ENCODE peak calls at places on chromosomes 2 and 18, in five cellular contexts. O is lower leg skin, J is A549, C is GM12892, V is heart left ventricle. F is an unnamed sample.

GRCh38 chr18:54261894-54262293 is 7.4 kb upstream of the POLI start:
- DNase-seq in C (no peak), V (no peak), O (no peak), J (no peak), F (no peak)

GRCh38 chr18:22844184-22844583 is 88.9 kb upstream of the RBBP8 start:
- DNase-seq in O (no peak), J (peak), V (no peak), C (no peak), F (no peak)

GRCh38 chr2:25215948-25216679 is 47.7 kb upstream of the POMC start:
- DNase-seq in J (peak), O (peak), C (peak), V (peak), F (no peak)

GRCh38 chr2:35365859-35366258 is 989.7 kb upstream of the CRIM1 start:
- DNase-seq in V (no peak), O (no peak), C (no peak), J (peak), F (peak)

GRCh38 chr2:148687543-148687942 is 43.0 kb downstream of the EPC2 start:
- DNase-seq in V (no peak), J (no peak), C (no peak), O (no peak), F (no peak)

GRCh38 chr2:85987266-85988178 is 98.7 kb upstream of the ST3GAL5 start:
- DNase-seq in J (no peak), O (no peak), V (peak), C (no peak), F (no peak)

GRCh38 chr2:151361674-151362380 is 4.4 kb downstream of the TNFAIP6 start:
- DNase-seq in C (no peak), J (peak), O (no peak), V (no peak), F (no peak)

GRCh38 chr2:84991404-84992151 is 20.6 kb downstream of the KCMF1 start:
- DNase-seq in J (peak), V (no peak), C (no peak), O (no peak), F (no peak)

GRCh38 chr2:96156011-96156820 is 11.0 kb upstream of the DUSP2 start:
- DNase-seq in C (no peak), O (no peak), V (peak), J (no peak), F (no peak)

GRCh38 chr2:96158554-96158940 is 13.3 kb upstream of the DUSP2 start:
- DNase-seq in O (no peak), J (no peak), C (no peak), V (peak), F (no peak)

GRCh38 chr2:96159084-96159830 is 14.0 kb upstream of the DUSP2 start:
- DNase-seq in V (peak), O (no peak), J (no peak), C (no peak), F (no peak)

GRCh38 chr2:96156926-96157648 is 11.8 kb upstream of the DUSP2 start:
- DNase-seq in C (no peak), O (no peak), V (peak), J (no peak), F (no peak)

DNA sequence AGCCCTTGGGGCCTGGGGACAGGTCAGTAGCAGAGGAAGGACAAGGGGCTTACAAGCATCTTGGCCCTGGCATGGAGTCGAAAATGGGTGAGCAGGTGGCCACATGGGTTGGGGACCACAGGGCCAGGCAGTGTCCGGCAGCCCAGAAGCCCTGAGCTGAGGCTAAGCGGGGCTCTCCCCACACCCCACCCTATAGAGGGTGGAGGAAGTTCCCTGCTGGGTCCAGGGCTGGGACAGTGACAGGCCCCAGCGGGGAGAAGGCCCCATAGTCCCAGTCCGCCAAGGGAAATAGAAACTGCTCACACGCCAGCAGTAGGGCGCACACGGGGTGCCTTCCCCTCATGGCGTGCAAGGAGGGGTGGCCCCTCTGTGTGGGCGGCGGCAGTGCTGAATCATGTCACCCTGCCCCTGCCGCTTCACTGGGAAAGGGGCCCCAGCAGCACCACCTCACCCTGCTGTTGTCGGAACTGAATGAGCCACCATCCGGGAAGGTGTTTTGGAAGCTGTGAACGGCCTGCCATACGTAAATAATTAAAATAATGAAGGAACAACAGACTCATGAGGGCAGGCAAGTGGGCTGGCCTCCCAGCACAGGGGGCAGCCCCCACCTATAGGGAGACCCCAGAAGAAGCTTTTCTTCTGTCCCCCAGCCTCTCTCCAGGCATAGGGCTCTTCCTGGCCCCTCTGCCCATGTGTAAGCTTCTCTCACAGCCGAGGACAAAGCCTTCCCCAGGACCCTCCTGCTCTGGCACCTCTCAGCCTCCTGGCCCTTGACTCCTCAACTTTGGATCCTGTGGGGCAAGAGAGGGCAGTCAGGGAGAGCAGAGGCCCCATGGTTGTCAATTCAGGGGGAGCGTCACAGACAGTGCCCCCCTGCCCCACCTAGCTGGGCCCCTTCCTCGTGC is 12.7 kb upstream of the DUSP2 start:
- DNase-seq in O (no peak), C (peak), J (no peak), V (peak), F (no peak)
- TF ChIP-seq POLR2A in O (no peak), C (peak), J (no peak), V (no peak), F (no peak)

GRCh38 chr18:74595425-74595824 is 2.2 kb upstream of the ZNF407 start:
- DNase-seq in O (no peak), J (no peak), V (no peak), C (no peak), F (no peak)

GRCh38 chr18:74598350-74599001 is 806 bp downstream of the ZNF407 start:
- DNase-seq in J (peak), O (peak), C (peak), V (peak), F (no peak)

GRCh38 chr18:74596959-74597661 is 560 bp upstream of the ZNF407 start:
- DNase-seq in J (peak), C (peak), O (peak), V (peak), F (no peak)

GRCh38 chr18:74597662-74598349 is at the start of gene ZNF407:
- DNase-seq in C (peak), V (peak), J (peak), O (peak), F (peak)
- TF ChIP-seq POLR2A in C (peak), V (no peak), J (no peak), O (peak), F (no peak)

GRCh38 chr18:33116376-33116775 is 324.1 kb downstream of the CCDC178 start:
- DNase-seq in V (no peak), O (no peak), C (no peak), J (peak), F (no peak)
- TF ChIP-seq POLR2A in V (no peak), O (no peak), C (no peak), J (no peak), F (no peak)

GRCh38 chr2:205570641-205571040 is 111.7 kb upstream of the NRP2 start:
- DNase-seq in J (no peak), V (no peak), O (no peak), C (no peak), F (no peak)
- TF ChIP-seq POLR2A in J (no peak), V (no peak), O (no peak), C (no peak), F (no peak)

GRCh38 chr2:204544961-204545860 is at the start of gene PARD3B:
- DNase-seq in C (no peak), J (peak), V (peak), O (peak), F (peak)
- TF ChIP-seq POLR2A in C (no peak), J (peak), V (no peak), O (no peak), F (peak)

GRCh38 chr2:113118263-113118657 is 9.1 kb upstream of the IL1RN start:
- DNase-seq in O (no peak), J (no peak), C (no peak), V (no peak), F (no peak)
- TF ChIP-seq POLR2A in O (no peak), J (no peak), C (no peak), V (no peak), F (no peak)

GRCh38 chr2:113889471-113890252 is at the start of gene ACTR3:
- DNase-seq in J (peak), C (peak), V (peak), O (peak), F (peak)
- TF ChIP-seq POLR2A in J (peak), C (peak), V (peak), O (peak), F (peak)

GRCh38 chr2:144358979-144359541 is 160.9 kb downstream of the ZEB2 start:
- DNase-seq in V (no peak), C (no peak), J (peak), O (no peak), F (no peak)
- TF ChIP-seq POLR2A in V (no peak), C (peak), J (no peak), O (no peak), F (no peak)